ENCODE peak calls at places on chromosome 19, in four cellular contexts. G, H, E and T are unnamed samples.

GRCh38 chr19:10112037-10112751 is 701 bp downstream of the P2RY11 start:
- DNase-seq in G (no peak), H (no peak), E (peak), T (peak)

GRCh38 chr19:43470288-43470687 is 4.9 kb upstream of the LYPD3 start:
- DNase-seq in G (no peak), H (no peak), E (no peak), T (no peak)

GRCh38 chr19:35704218-35704617 is at the start of gene ZBTB32:
- DNase-seq in E (no peak), G (peak), H (no peak), T (no peak)

GRCh38 chr19:2811735-2812413 is 7.8 kb upstream of the ZNF554 start:
- DNase-seq in G (no peak), E (no peak), H (no peak), T (peak)

GRCh38 chr19:35637165-35637564 is 4.4 kb upstream of the ETV2 start:
- DNase-seq in G (no peak), E (no peak), H (no peak), T (no peak)

GRCh38 chr19:41307954-41308449 is 2.0 kb upstream of the CCDC97 start:
- DNase-seq in E (peak), H (no peak), G (no peak), T (no peak)

GRCh38 chr19:51345076-51345620 is 3.2 kb upstream of the VSIG10L start:
- DNase-seq in G (no peak), H (no peak), E (no peak), T (peak)

GRCh38 chr19:43723588-43723987 is 7.7 kb downstream of the IRGC start:
- DNase-seq in G (no peak), E (no peak), H (no peak), T (peak)

GRCh38 chr19:5907216-5907615 is 2.5 kb downstream of the VMAC start:
- DNase-seq in G (no peak), E (no peak), H (no peak), T (no peak)

GRCh38 chr19:18558595-18558994 is 925 bp downstream of the KXD1 start:
- DNase-seq in E (no peak), G (no peak), H (no peak), T (no peak)

DNA sequence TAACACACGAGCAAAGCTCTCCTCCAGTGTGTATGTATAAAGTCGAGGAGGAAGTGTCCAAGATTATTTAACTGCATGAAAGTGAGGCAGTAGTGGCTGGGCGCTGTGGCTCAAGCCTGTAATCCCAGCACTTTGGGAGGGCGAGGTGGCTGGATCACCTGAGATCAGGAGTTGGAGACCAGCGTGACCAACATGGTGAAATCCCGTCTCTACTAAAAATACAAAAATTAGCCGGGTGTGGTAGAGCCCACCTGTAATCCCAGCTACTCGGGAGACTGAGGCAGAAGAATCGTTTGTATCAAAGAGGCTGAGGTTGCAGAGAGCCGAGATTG is 1.2 kb upstream of the ZNF20 start:
- DNase-seq in H (no peak), E (no peak), G (no peak), T (no peak)
- TF ChIP-seq CTCF in H (peak), E (no peak), G (no peak), T (peak)

GRCh38 chr19:49915271-49915670 is 13.7 kb upstream of the ATF5 start:
- DNase-seq in H (no peak), E (no peak), G (no peak), T (no peak)

GRCh38 chr19:49913720-49914119 is 15.3 kb upstream of the ATF5 start:
- DNase-seq in G (no peak), H (no peak), E (no peak), T (no peak)

GRCh38 chr19:49920624-49921363 is 8.2 kb upstream of the ATF5 start:
- DNase-seq in G (no peak), E (no peak), H (no peak), T (no peak)

GRCh38 chr19:49918089-49918488 is 10.9 kb upstream of the ATF5 start:
- DNase-seq in E (no peak), G (no peak), H (no peak), T (no peak)

DNA sequence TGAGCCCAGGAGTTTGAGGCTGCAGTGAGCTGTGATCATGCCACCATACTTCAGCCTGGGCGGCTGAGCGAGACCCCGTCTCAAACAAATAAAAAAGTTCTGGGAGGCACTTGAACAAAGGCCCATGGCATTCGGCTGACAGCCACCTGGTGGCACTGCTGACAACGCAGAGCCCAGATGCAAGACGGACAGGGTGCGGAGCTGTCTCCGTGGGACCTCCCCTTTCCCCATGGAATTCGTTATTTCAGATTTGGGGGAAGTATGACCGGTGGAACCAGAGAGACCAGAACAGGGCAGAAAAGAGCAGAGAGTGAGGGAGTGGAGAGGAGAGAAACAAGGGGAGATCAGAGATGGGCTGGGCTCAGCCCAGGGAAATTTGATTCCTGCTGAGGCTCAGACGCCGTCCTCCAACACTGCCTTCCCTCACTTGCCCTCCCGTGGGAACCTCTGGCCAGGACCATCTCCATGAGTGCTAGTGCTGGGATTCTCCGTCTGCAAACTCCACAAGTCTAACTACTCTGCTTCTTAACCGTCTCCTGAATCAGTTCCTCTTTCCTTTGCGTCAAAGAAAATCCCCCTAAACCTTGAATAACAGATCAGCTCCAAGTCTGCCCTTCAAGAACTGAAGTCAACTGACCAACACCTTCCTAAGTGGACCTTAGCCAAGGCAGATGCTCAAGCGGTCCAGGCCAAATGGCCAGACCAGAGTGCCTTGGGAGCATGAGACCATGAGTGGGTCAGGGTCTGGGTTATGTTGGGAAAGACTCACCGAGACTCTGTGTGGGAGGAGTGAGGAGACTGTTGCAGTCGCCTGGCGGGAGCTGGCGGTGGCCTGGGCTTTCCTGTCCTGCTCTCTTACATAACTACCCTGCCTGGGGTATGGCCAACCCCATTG is 11.9 kb upstream of the ATF5 start:
- DNase-seq in E (no peak), G (no peak), H (no peak), T (no peak)
- TF ChIP-seq CTCF in E (no peak), G (no peak), H (no peak), T (no peak)

DNA sequence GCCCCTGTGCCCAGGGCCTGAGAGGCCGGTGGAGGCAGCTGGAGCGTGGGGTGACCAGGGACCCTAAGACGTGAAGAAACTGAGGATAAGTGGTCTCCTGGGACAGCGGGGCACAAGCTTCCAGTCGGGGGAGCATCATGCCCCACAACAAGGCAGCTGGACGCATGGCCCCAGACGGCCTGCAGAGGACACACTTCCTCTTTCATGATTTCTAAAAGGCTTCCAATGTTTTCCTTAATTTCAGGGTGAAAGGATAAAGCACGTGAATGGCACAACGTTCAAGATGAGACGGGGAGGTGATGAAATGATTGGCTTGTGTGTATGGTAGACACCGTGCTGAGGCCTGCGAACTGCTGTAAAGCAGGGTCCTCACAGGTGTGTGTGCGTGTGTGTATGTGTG is 20.2 kb upstream of the MYDGF start:
- DNase-seq in E (no peak), H (no peak), G (no peak), T (no peak)
- TF ChIP-seq CTCF in E (no peak), H (no peak), G (no peak), T (no peak)

GRCh38 chr19:7534531-7534980 is 961 bp upstream of the PNPLA6 start:
- DNase-seq in G (peak), E (peak), H (peak), T (peak)
- TF ChIP-seq CTCF in G (no peak), E (no peak), H (peak), T (no peak)

GRCh38 chr19:39970424-39970673 is 616 bp upstream of the PSMC4 start:
- DNase-seq in E (no peak), G (no peak), H (no peak), T (no peak)

GRCh38 chr19:39969266-39969665 is 1.7 kb upstream of the PSMC4 start:
- DNase-seq in H (no peak), G (no peak), E (no peak), T (no peak)

GRCh38 chr19:39971380-39971841 is 446 bp downstream of the PSMC4 start:
- DNase-seq in E (no peak), H (peak), G (no peak), T (no peak)

GRCh38 chr19:39969681-39970423 is 1.1 kb upstream of the PSMC4 start:
- DNase-seq in E (no peak), G (no peak), H (no peak), T (no peak)

GRCh38 chr19:39970674-39971379 is at the start of gene PSMC4:
- DNase-seq in E (peak), G (peak), H (peak), T (peak)
- TF ChIP-seq CTCF in E (peak), G (peak), H (peak), T (peak)

DNA sequence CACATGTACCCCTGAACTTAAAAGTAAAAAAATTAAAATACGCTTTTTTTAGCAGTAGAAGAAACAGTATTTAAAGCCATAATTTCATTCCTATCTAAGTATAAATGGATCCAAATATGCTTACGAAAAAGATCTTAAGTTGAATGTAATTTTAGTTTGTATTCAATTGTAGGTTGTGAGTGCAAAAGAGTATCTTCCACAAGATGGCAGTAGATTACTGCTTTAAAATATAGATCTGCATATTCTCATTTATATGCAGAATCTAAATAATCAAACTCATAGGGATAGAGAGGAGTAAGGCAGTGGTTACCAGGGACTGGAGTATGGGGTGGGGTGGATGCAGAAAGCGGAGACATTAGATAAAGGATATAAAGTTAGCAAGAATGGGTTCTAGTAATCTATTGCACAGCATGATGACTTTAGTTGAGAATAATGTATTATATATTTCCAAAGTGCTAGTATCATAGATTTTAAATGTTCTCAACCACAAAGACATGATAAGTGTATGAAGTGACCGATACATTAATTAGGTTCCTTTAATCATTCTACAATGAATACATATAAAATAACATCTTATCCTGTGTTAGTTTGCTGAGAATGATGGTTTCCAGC is 14.2 kb downstream of the OR7A17 start:
- DNase-seq in E (no peak), H (no peak), G (no peak), T (no peak)
- TF ChIP-seq CTCF in E (peak), H (peak), G (peak), T (no peak)

DNA sequence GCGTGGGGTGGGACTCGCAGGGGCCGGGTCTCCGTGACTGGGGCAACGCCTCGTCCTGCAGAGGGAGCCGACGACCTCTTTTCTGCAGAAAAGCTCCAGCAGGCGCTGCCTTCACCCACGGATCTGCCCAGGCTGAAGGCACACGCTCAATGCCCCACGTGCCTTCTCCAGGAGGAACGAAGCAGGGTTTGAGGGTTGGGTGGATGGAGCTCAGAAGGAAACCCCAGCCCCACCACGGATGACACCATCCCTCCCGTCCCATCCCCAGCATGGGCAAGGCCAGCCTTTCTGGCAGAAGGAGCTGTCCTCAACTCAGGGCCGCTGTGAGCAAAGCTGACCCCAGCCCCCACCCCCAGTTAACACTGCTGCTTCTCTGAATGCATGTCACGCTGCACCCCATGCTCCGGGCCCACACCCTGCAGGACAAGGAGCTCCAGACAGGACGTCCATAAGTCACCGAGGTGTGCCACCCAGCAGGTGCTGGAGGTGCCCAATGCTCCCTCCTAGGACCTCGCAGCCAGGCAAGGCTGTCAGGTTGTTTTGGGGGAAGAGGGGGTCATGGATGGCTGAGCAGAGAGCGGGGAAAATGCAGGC is 7.4 kb downstream of the C19orf25 start:
- DNase-seq in H (no peak), E (no peak), G (no peak), T (no peak)
- TF ChIP-seq CTCF in H (no peak), E (no peak), G (no peak), T (no peak)

DNA sequence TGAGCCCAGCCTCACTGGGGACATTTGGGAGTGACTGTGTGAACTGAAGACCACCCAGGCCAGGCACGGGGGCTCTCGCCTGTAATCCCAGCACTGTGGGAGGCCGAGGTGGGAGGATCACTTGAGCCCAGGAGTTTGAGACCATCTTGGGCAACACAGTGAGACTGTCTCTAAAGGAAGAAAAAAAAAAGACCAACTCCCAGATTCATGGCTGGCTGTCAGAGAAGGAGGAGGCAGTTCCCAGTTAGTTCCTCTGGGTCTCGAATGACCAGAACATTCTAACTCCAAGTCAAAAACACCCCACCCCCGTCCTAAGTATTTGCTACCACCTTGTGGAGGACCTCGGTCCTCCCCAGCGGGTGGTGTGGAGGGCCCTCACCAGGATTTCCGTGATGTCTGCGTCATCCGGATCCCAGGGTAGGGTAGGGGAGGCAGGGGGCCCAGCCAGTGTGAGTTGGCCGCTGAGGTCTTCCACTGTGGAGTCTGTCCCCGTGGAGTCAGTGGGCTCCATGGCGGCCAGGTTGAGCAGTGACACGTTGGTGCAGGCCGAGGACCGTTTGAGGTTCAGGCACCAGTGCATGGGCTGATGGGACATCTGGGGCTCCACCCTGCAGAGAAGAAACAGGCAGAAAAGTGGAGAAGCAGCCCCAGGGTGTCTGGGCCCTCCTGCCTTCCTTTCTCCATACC is 1.3 kb downstream of the TSKS start:
- DNase-seq in G (no peak), E (no peak), H (no peak), T (no peak)
- TF ChIP-seq CTCF in G (no peak), E (no peak), H (no peak), T (no peak)

GRCh38 chr19:28217064-28217463 is 995.9 kb downstream of the UQCRFS1 start:
- DNase-seq in H (no peak), G (no peak), E (no peak), T (no peak)
- TF ChIP-seq CTCF in H (peak), G (no peak), E (no peak), T (no peak)